ENCODE peak calls at places on chromosome 17, in ten cellular contexts. W is uterus, Y is prostate gland, U is astrocyte, S is mammary epithelial cell, K is PC-9, H is aorta, B is AG04450, Q is GM23248, A is neuronal stem cell. F is an unnamed sample. For H3K9me3, the result is how much of the 10 kb centered on the place peaks cover.

GRCh38 chr17:17613708-17614114 is 22.2 kb upstream of the PEMT start:
- DNase-seq in W (peak), H (no peak), Q (peak), U (peak), S (peak), K (peak), B (peak), Y (peak), A (peak), F (no peak)

GRCh38 chr17:49343273-49343672 is 18.8 kb downstream of the ZNF652 start:
- DNase-seq in H (no peak), B (no peak), W (no peak), U (peak), Y (no peak), S (peak), K (no peak), Q (peak), A (no peak), F (no peak)

GRCh38 chr17:73394523-73395450 is 83.0 kb upstream of the CDC42EP4 start:
- DNase-seq in Q (no peak), A (no peak), H (peak), B (no peak), S (no peak), U (no peak), W (no peak), K (peak), Y (no peak), F (no peak)

GRCh38 chr17:75725504-75725903 is 4.2 kb downstream of the ITGB4 start:
- DNase-seq in Y (no peak), Q (no peak), H (no peak), U (no peak), B (no peak), A (no peak), W (no peak), K (no peak), S (no peak), F (no peak)

GRCh38 chr17:77498875-77499698 is 358.3 kb downstream of the SEC14L1 start:
- DNase-seq in K (no peak), Q (no peak), S (no peak), Y (no peak), A (no peak), W (peak), H (peak), B (no peak), U (no peak), F (peak)

GRCh38 chr17:78722101-78722761 is 59.8 kb downstream of the CYTH1 start:
- DNase-seq in U (no peak), H (no peak), W (no peak), Q (no peak), S (no peak), K (no peak), B (no peak), Y (no peak), A (no peak), F (peak)

GRCh38 chr17:1177099-1177996 is 2.4 kb downstream of the ABR start:
- DNase-seq in A (no peak), B (no peak), Q (peak), K (peak), H (no peak), S (no peak), Y (no peak), U (peak), W (peak), F (no peak)

GRCh38 chr17:45306094-45306493 is 10.7 kb downstream of the MAP3K14 start:
- DNase-seq in H (no peak), B (no peak), Q (no peak), K (no peak), Y (no peak), A (no peak), W (no peak), S (no peak), U (no peak), F (no peak)

GRCh38 chr17:57667461-57667923 is 77.6 kb downstream of the CCDC182 start:
- DNase-seq in H (peak), A (no peak), W (peak), Q (no peak), U (no peak), Y (no peak), S (no peak), K (no peak), B (no peak), F (peak)

GRCh38 chr17:57021226-57021940 is 43.5 kb downstream of the SCPEP1 start:
- DNase-seq in S (peak), U (no peak), B (no peak), W (no peak), A (no peak), Q (no peak), Y (peak), K (peak), H (no peak), F (peak)

GRCh38 chr17:31437720-31438400 is 46.4 kb downstream of the RAB11FIP4 start:
- DNase-seq in Q (no peak), B (no peak), Y (no peak), W (no peak), S (no peak), K (no peak), U (no peak), A (no peak), H (no peak), F (no peak)
- H3K9me3 ChIP-seq in Q (under half), B (under half), Y (under half), W (under half), S (under half), K (under half), U (under half), A (under half), H (under half), F (under half)

DNA sequence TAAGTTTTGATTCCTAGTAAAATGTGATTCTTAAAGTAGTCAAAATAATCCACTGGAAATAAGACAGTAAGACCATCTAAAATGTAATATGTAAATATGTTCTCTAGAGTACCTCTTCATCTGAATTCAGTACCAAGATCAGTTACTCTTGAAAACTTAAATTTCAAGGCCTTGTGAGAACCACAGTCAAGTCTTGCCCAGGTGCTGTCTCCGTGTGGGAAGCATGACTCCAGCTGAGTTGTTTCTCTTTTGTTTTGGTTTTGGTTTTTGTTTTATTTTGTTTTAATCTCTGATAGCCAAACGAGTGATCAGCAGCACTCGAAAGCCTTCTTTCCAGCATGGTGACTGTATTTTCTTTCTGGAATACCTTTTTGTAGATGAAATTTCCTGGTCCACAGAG is 907.0 kb downstream of the KCNJ18 start:
- DNase-seq in K (no peak), U (no peak), Y (no peak), A (no peak), H (no peak), W (no peak), Q (no peak), B (no peak), S (no peak), F (no peak)
- H3K9me3 ChIP-seq in K (under half), U (under half), Y (under half), A (under half), H (under half), W (under half), Q (under half), B (under half), S (under half), F (under half)

DNA sequence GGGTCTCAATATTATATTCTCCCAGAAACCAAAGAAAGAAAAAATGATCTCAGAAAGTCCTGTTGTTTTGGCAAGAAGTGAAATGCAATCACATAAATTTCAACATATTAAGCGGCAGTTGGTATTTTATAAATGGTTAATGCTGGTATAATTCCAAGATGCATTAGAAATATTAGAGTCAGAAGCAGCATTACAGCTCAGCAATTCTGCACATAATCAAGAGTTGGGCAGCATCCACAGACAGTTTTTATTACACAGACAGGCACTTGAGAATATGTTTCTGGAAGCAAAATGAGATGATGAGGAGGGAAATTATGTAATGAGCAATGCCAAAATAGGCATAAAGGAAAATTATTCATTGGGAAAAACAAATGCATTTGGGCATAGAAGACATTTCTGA is 148.1 kb downstream of the KCNJ2 start:
- DNase-seq in Q (no peak), U (no peak), A (no peak), H (no peak), B (no peak), Y (no peak), W (no peak), S (no peak), K (no peak), F (no peak)
- H3K9me3 ChIP-seq in Q (under half), U (under half), A (under half), H (under half), B (under half), Y (under half), W (under half), S (under half), K (under half), F (under half)

DNA sequence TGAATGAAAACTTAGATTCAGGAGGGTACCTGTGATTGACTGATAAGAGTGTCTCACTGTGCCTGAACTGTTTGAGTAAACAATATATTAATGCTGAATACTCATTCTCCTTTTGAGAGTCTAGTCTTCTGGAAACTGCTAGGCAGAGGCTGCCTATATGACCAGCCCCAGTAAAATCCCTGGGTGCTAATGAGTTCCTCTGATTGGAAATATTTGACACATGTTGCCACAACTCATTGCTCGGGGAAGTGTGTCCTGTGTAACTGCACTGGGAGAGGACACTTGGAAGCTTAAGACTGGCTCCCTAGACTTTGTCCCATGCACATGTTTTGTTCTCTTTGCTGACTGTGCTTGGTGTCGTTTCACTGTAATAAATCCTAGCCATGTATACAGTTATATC is 108.7 kb upstream of the NACA2 start:
- DNase-seq in K (no peak), Y (no peak), B (no peak), W (no peak), Q (no peak), A (no peak), S (no peak), H (no peak), U (no peak), F (no peak)
- H3K9me3 ChIP-seq in K (under half), Y (under half), B (under half), W (under half), Q (under half), A (half or more), S (under half), H (under half), U (under half), F (under half)

GRCh38 chr17:65529761-65530157 is 31.7 kb downstream of the AXIN2 start:
- DNase-seq in U (no peak), H (no peak), B (no peak), S (no peak), Y (no peak), A (no peak), Q (no peak), W (no peak), K (no peak), F (no peak)
- H3K9me3 ChIP-seq in U (under half), H (under half), B (under half), S (under half), Y (under half), A (under half), Q (under half), W (under half), K (under half), F (under half)

GRCh38 chr17:82947051-82947991 is 107.5 kb upstream of the ZNF750 start:
- DNase-seq in A (no peak), Q (no peak), K (no peak), B (no peak), W (peak), H (peak), Y (no peak), U (no peak), S (no peak), F (peak)
- H3K9me3 ChIP-seq in A (half or more), Q (under half), K (under half), B (half or more), W (under half), H (under half), Y (under half), U (under half), S (half or more), F (under half)

DNA sequence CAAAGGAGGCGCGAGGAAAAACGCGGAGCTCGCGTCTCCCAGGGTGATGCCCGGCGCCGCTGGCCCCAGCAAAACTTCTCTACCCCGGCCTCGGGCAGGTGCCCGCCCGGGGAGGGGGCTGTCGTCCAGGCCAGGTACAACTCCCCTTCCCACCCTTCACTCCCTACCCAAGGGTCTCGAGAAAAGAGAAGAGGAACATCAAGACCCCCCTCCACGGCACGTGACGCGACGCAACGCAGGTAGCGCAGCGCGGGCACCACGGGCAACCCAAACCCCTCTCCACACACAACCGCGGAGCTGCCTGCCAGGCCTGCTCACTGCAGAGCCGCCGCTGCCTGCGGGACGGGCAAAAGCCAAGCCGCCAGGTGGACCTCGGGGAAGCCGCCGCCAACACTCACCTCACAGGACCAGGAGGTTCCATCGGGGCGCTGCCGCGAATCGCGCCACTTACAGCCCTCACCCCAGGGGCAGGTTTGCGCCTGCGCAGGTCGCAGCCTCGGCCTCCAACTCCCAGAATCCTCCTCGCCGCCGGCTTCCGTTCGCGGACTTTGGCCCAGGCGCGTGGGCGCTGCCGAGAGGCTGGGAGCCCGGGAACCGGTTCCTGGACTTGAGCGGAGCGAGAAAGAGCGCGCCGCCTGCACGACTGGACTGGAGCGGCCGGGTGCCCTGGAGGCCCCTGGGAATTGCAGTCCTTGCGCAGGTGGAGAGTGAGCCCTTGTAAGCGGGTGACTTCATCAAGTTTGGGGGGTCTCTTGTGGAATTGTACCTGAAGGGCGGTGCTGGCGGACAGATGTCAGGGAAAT is at the start of gene ZNF232:
- DNase-seq in A (peak), U (peak), W (peak), K (peak), Y (peak), H (peak), S (peak), Q (peak), B (peak), F (peak)
- H3K9me3 ChIP-seq in A (under half), U (under half), W (under half), K (under half), Y (under half), H (under half), S (under half), Q (under half), B (under half), F (under half)

GRCh38 chr17:3378321-3378720 is 7.8 kb downstream of the OR3A2 start:
- DNase-seq in Y (no peak), U (no peak), Q (no peak), A (no peak), H (no peak), W (no peak), B (no peak), K (no peak), S (no peak), F (no peak)
- H3K9me3 ChIP-seq in Y (under half), U (under half), Q (under half), A (under half), H (under half), W (under half), B (under half), K (under half), S (under half), F (under half)

GRCh38 chr17:82944990-82945389 is 105.2 kb upstream of the ZNF750 start:
- DNase-seq in Y (no peak), H (no peak), A (no peak), S (no peak), B (no peak), W (no peak), K (no peak), Q (no peak), U (no peak), F (no peak)

GRCh38 chr17:82943339-82943738 is 103.5 kb upstream of the ZNF750 start:
- DNase-seq in Q (no peak), B (no peak), S (no peak), U (no peak), A (no peak), W (peak), H (peak), K (no peak), Y (no peak), F (peak)

GRCh38 chr17:82948081-82948511 is 108.3 kb upstream of the ZNF750 start:
- DNase-seq in B (no peak), W (peak), K (no peak), S (no peak), Q (no peak), H (peak), Y (no peak), U (no peak), A (no peak), F (peak)

GRCh38 chr17:82943751-82944150 is 103.9 kb upstream of the ZNF750 start:
- DNase-seq in A (no peak), S (no peak), K (no peak), H (peak), U (no peak), W (no peak), Q (no peak), Y (no peak), B (no peak), F (peak)

GRCh38 chr17:82946081-82946480 is 106.3 kb upstream of the ZNF750 start:
- DNase-seq in Q (no peak), B (no peak), W (no peak), H (no peak), A (no peak), Y (no peak), K (no peak), U (no peak), S (no peak), F (no peak)
- H3K9me3 ChIP-seq in Q (under half), B (half or more), W (under half), H (under half), A (half or more), Y (under half), K (under half), U (under half), S (half or more), F (under half)

DNA sequence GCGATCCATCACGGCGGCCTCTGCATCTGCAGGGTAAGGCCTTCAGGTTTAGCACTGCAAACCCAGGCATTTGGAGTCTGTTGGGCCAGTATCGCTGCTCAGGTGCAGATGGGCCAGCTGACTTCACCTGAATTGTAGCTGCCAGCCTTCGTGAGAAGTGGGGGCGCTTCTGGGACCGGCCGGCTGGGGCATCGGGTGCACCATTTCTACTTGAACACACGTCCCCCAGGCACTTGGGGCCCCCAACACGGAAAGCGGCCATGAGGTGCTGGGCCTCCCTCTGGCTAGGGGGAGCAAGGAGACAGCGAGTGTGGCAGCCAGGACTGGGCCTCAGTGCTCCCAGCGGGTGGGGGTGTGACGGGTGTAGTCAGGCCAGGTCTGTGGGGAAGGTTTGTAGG is 767.6 kb downstream of the KCNJ18 start:
- DNase-seq in U (no peak), K (no peak), A (no peak), W (no peak), Y (no peak), S (no peak), Q (no peak), B (no peak), H (no peak), F (no peak)
- H3K9me3 ChIP-seq in U (under half), K (under half), A (under half), W (under half), Y (under half), S (under half), Q (under half), B (under half), H (under half), F (under half)

F was measured in upper lobe of right lung.